ENCODE peak calls at places on chromosome 1, in nine cellular contexts. P is HT1080; T is NCI-H2081; M is stimulated activated CD4-positive, alpha-beta T cell treated with anti-CD3 and anti-CD28 coated beads, Interleukin-12 subunit alpha, Interleukin-12 subunit beta, amount 100 ng/mL, for 4 hours; H is activated CD4-positive, alpha-beta T cell treated with anti-CD3 and anti-CD28 coated beads, Interleukin-2, amount 10 ng/mL, durations not matched to agents 7 days and 5 days; W is activated gamma-delta T cell treated with Interleukin-2 at 50 U/mL for 16 hours; C is stimulated activated naive CD8-positive, alpha-beta T cell treated with anti-CD3 and anti-CD28 coated beads, Interleukin-15, amount 100 ng/mL, for 72 hours; Q is dorsolateral prefrontal cortex; I is occipital lobe. E is an unnamed sample.
A peak's percentile ranks its signal among the peaks of the same experiment; 100 is the strongest.

GRCh38 chr1:244273845-244274619 is 177.7 kb downstream of the ADSS2 start:
- DNase-seq in P (peak; percentile 96), T (no peak), M (no peak), H (no peak), W (no peak), C (no peak), Q (peak; percentile 54), I (peak; percentile 62), E (no peak)

GRCh38 chr1:228695015-228695955 is 40.0 kb upstream of the RHOU start:
- DNase-seq in P (no peak), T (no peak), M (no peak), H (peak; percentile 31), W (peak; percentile 5), C (peak; percentile 16), Q (no peak), I (no peak), E (no peak)

GRCh38 chr1:24186993-24187790 is at the start of gene IFNLR1:
- DNase-seq in P (no peak), T (peak; percentile 89), M (peak; percentile 77), H (peak; percentile 66), W (peak; percentile 57), C (peak; percentile 87), Q (no peak), I (peak; percentile 42), E (peak; percentile 89)

GRCh38 chr1:240486596-240486995 is 125.4 kb downstream of the GREM2 start:
- DNase-seq in P (no peak), T (no peak), M (no peak), H (no peak), W (no peak), C (no peak), Q (no peak), I (no peak), E (no peak)

GRCh38 chr1:150613061-150613920 is 16.1 kb downstream of the ENSA start:
- DNase-seq in P (peak; percentile 97), T (peak; percentile 94), M (no peak), H (peak; percentile 49), W (peak; percentile 29), C (peak; percentile 67), Q (no peak), I (no peak), E (peak; percentile 85)

GRCh38 chr1:185537601-185538000 is 196.6 kb upstream of the HMCN1 start:
- DNase-seq in P (no peak), T (no peak), M (no peak), H (no peak), W (no peak), C (no peak), Q (no peak), I (no peak), E (no peak)

GRCh38 chr1:167587342-167587741 is 33.8 kb upstream of the CREG1 start:
- DNase-seq in P (no peak), T (no peak), M (no peak), H (no peak), W (no peak), C (no peak), Q (no peak), I (no peak), E (no peak)

GRCh38 chr1:108149796-108150467 is 50.2 kb downstream of the SLC25A24 start:
- DNase-seq in P (no peak), T (no peak), M (no peak), H (no peak), W (no peak), C (no peak), Q (no peak), I (no peak), E (no peak)

GRCh38 chr1:60746278-60746761 is 336.0 kb upstream of the NFIA start:
- DNase-seq in P (no peak), T (peak; percentile 39), M (no peak), H (no peak), W (no peak), C (no peak), Q (peak; percentile 49), I (peak; percentile 29), E (peak; percentile 9)

GRCh38 chr1:181314010-181314409 is 169.3 kb upstream of the CACNA1E start:
- DNase-seq in P (no peak), T (no peak), M (no peak), H (no peak), W (no peak), C (no peak), Q (no peak), I (no peak), E (no peak)

GRCh38 chr1:50308883-50309282 is 114.4 kb downstream of the DMRTA2 start:
- DNase-seq in P (peak; percentile 39), T (no peak), M (peak; percentile 2), H (peak; percentile 33), W (no peak), C (no peak), Q (no peak), I (no peak), E (no peak)

E was measured in NCI-H345.